ENCODE peak calls at places on chromosomes 2 and 18, in six cellular contexts. One of them, this sample, is unnamed.

GRCh38 chr2:219289195-219289536 is 10.0 kb downstream of the DNAJB2 start:
- DNase-seq in choroid plexus epithelial cell: no peak
- DNase-seq in T-helper 2 cell: no peak
- DNase-seq in activated naive CD8-positive, alpha-beta T cell treated with anti-CD3 and anti-CD28 coated beads, Interleukin-2, amount 50 U/mL, for 24 hours: no peak
- DNase-seq in HEK293T: no peak
- DNase-seq in RWPE1: no peak
- DNase-seq in this sample: no peak

GRCh38 chr2:73839653-73840411 is 11.1 kb downstream of the STAMBP start:
- DNase-seq in choroid plexus epithelial cell: no peak
- DNase-seq in T-helper 2 cell: no peak
- DNase-seq in activated naive CD8-positive, alpha-beta T cell treated with anti-CD3 and anti-CD28 coated beads, Interleukin-2, amount 50 U/mL, for 24 hours: no peak
- DNase-seq in HEK293T: no peak
- DNase-seq in RWPE1: no peak
- DNase-seq in this sample: no peak

GRCh38 chr2:109236147-109236546 is 107.1 kb downstream of the SH3RF3 start:
- DNase-seq in choroid plexus epithelial cell: no peak
- DNase-seq in T-helper 2 cell: no peak
- DNase-seq in activated naive CD8-positive, alpha-beta T cell treated with anti-CD3 and anti-CD28 coated beads, Interleukin-2, amount 50 U/mL, for 24 hours: no peak
- DNase-seq in HEK293T: no peak
- DNase-seq in RWPE1: no peak
- DNase-seq in this sample: no peak

GRCh38 chr2:46299365-46300263 is 2.4 kb downstream of the EPAS1 start:
- DNase-seq in choroid plexus epithelial cell: peak
- DNase-seq in T-helper 2 cell: no peak
- DNase-seq in activated naive CD8-positive, alpha-beta T cell treated with anti-CD3 and anti-CD28 coated beads, Interleukin-2, amount 50 U/mL, for 24 hours: no peak
- DNase-seq in HEK293T: peak
- DNase-seq in RWPE1: peak
- DNase-seq in this sample: no peak

GRCh38 chr2:165909466-165909865 is 44.1 kb downstream of the TTC21B start:
- DNase-seq in choroid plexus epithelial cell: no peak
- DNase-seq in T-helper 2 cell: no peak
- DNase-seq in activated naive CD8-positive, alpha-beta T cell treated with anti-CD3 and anti-CD28 coated beads, Interleukin-2, amount 50 U/mL, for 24 hours: no peak
- DNase-seq in HEK293T: no peak
- DNase-seq in RWPE1: no peak
- DNase-seq in this sample: no peak

GRCh38 chr2:222621893-222622292 is 34.0 kb downstream of the FARSB start:
- DNase-seq in choroid plexus epithelial cell: no peak
- DNase-seq in T-helper 2 cell: no peak
- DNase-seq in activated naive CD8-positive, alpha-beta T cell treated with anti-CD3 and anti-CD28 coated beads, Interleukin-2, amount 50 U/mL, for 24 hours: no peak
- DNase-seq in HEK293T: no peak
- DNase-seq in RWPE1: no peak
- DNase-seq in this sample: no peak

GRCh38 chr2:151878655-151879563 is 50.7 kb upstream of the ARL5A start:
- DNase-seq in choroid plexus epithelial cell: peak
- DNase-seq in T-helper 2 cell: no peak
- DNase-seq in activated naive CD8-positive, alpha-beta T cell treated with anti-CD3 and anti-CD28 coated beads, Interleukin-2, amount 50 U/mL, for 24 hours: no peak
- DNase-seq in HEK293T: no peak
- DNase-seq in RWPE1: no peak
- DNase-seq in this sample: no peak

GRCh38 chr18:74219056-74219455 is 70.7 kb downstream of the TIMM21 start:
- DNase-seq in choroid plexus epithelial cell: peak
- DNase-seq in T-helper 2 cell: no peak
- DNase-seq in activated naive CD8-positive, alpha-beta T cell treated with anti-CD3 and anti-CD28 coated beads, Interleukin-2, amount 50 U/mL, for 24 hours: no peak
- DNase-seq in HEK293T: no peak
- DNase-seq in RWPE1: peak
- DNase-seq in this sample: no peak

GRCh38 chr2:216064014-216064630 is 17.5 kb downstream of the PECR start:
- DNase-seq in choroid plexus epithelial cell: peak
- DNase-seq in T-helper 2 cell: no peak
- DNase-seq in activated naive CD8-positive, alpha-beta T cell treated with anti-CD3 and anti-CD28 coated beads, Interleukin-2, amount 50 U/mL, for 24 hours: no peak
- DNase-seq in HEK293T: no peak
- DNase-seq in RWPE1: no peak
- DNase-seq in this sample: no peak

GRCh38 chr2:96267159-96267971 is 1.3 kb downstream of the CIAO1 start:
- DNase-seq in choroid plexus epithelial cell: peak
- DNase-seq in T-helper 2 cell: no peak
- DNase-seq in activated naive CD8-positive, alpha-beta T cell treated with anti-CD3 and anti-CD28 coated beads, Interleukin-2, amount 50 U/mL, for 24 hours: peak
- DNase-seq in HEK293T: peak
- DNase-seq in RWPE1: peak
- DNase-seq in this sample: no peak

GRCh38 chr2:173076557-173077345 is 1.1 kb downstream of the MAP3K20 start:
- DNase-seq in choroid plexus epithelial cell: peak
- DNase-seq in T-helper 2 cell: no peak
- DNase-seq in activated naive CD8-positive, alpha-beta T cell treated with anti-CD3 and anti-CD28 coated beads, Interleukin-2, amount 50 U/mL, for 24 hours: peak
- DNase-seq in HEK293T: peak
- DNase-seq in RWPE1: peak
- DNase-seq in this sample: peak

GRCh38 chr2:60064687-60065361 is 488.6 kb downstream of the BCL11A start:
- DNase-seq in choroid plexus epithelial cell: no peak
- DNase-seq in T-helper 2 cell: no peak
- DNase-seq in activated naive CD8-positive, alpha-beta T cell treated with anti-CD3 and anti-CD28 coated beads, Interleukin-2, amount 50 U/mL, for 24 hours: no peak
- DNase-seq in HEK293T: no peak
- DNase-seq in RWPE1: no peak
- DNase-seq in this sample: no peak

GRCh38 chr18:48893061-48893558 is 57.7 kb downstream of the SMAD7 start:
- DNase-seq in choroid plexus epithelial cell: no peak
- DNase-seq in T-helper 2 cell: no peak
- DNase-seq in activated naive CD8-positive, alpha-beta T cell treated with anti-CD3 and anti-CD28 coated beads, Interleukin-2, amount 50 U/mL, for 24 hours: no peak
- DNase-seq in HEK293T: no peak
- DNase-seq in RWPE1: no peak
- DNase-seq in this sample: no peak

GRCh38 chr2:57943271-57943670 is 103.3 kb upstream of the VRK2 start:
- DNase-seq in choroid plexus epithelial cell: peak
- DNase-seq in T-helper 2 cell: no peak
- DNase-seq in activated naive CD8-positive, alpha-beta T cell treated with anti-CD3 and anti-CD28 coated beads, Interleukin-2, amount 50 U/mL, for 24 hours: no peak
- DNase-seq in HEK293T: no peak
- DNase-seq in RWPE1: no peak
- DNase-seq in this sample: no peak

GRCh38 chr2:216590780-216591179 is 42.4 kb upstream of the IGFBP2 start:
- DNase-seq in choroid plexus epithelial cell: peak
- DNase-seq in T-helper 2 cell: no peak
- DNase-seq in activated naive CD8-positive, alpha-beta T cell treated with anti-CD3 and anti-CD28 coated beads, Interleukin-2, amount 50 U/mL, for 24 hours: no peak
- DNase-seq in HEK293T: peak
- DNase-seq in RWPE1: no peak
- DNase-seq in this sample: no peak

GRCh38 chr2:10326707-10327594 is 24.2 kb downstream of the HPCAL1 start:
- DNase-seq in choroid plexus epithelial cell: no peak
- DNase-seq in T-helper 2 cell: no peak
- DNase-seq in activated naive CD8-positive, alpha-beta T cell treated with anti-CD3 and anti-CD28 coated beads, Interleukin-2, amount 50 U/mL, for 24 hours: no peak
- DNase-seq in HEK293T: no peak
- DNase-seq in RWPE1: no peak
- DNase-seq in this sample: no peak

GRCh38 chr2:129829577-129829976 is 149.9 kb upstream of the RAB6C start:
- DNase-seq in choroid plexus epithelial cell: no peak
- DNase-seq in T-helper 2 cell: no peak
- DNase-seq in activated naive CD8-positive, alpha-beta T cell treated with anti-CD3 and anti-CD28 coated beads, Interleukin-2, amount 50 U/mL, for 24 hours: no peak
- DNase-seq in HEK293T: no peak
- DNase-seq in RWPE1: no peak
- DNase-seq in this sample: no peak

GRCh38 chr2:101139495-101139894 is 11.7 kb downstream of the TBC1D8 start:
- DNase-seq in choroid plexus epithelial cell: no peak
- DNase-seq in T-helper 2 cell: no peak
- DNase-seq in activated naive CD8-positive, alpha-beta T cell treated with anti-CD3 and anti-CD28 coated beads, Interleukin-2, amount 50 U/mL, for 24 hours: no peak
- DNase-seq in HEK293T: no peak
- DNase-seq in RWPE1: no peak
- DNase-seq in this sample: no peak

GRCh38 chr2:120397362-120397811 is 51.5 kb downstream of the INHBB start:
- DNase-seq in choroid plexus epithelial cell: no peak
- DNase-seq in T-helper 2 cell: no peak
- DNase-seq in activated naive CD8-positive, alpha-beta T cell treated with anti-CD3 and anti-CD28 coated beads, Interleukin-2, amount 50 U/mL, for 24 hours: no peak
- DNase-seq in HEK293T: no peak
- DNase-seq in RWPE1: peak
- DNase-seq in this sample: no peak

GRCh38 chr2:216960926-216961325 is 101.1 kb upstream of the TNP1 start:
- DNase-seq in choroid plexus epithelial cell: no peak
- DNase-seq in T-helper 2 cell: no peak
- DNase-seq in activated naive CD8-positive, alpha-beta T cell treated with anti-CD3 and anti-CD28 coated beads, Interleukin-2, amount 50 U/mL, for 24 hours: no peak
- DNase-seq in HEK293T: no peak
- DNase-seq in RWPE1: no peak
- DNase-seq in this sample: no peak

GRCh38 chr2:237465515-237466227 is 21.4 kb upstream of the MLPH start:
- DNase-seq in choroid plexus epithelial cell: peak
- DNase-seq in T-helper 2 cell: no peak
- DNase-seq in activated naive CD8-positive, alpha-beta T cell treated with anti-CD3 and anti-CD28 coated beads, Interleukin-2, amount 50 U/mL, for 24 hours: no peak
- DNase-seq in HEK293T: no peak
- DNase-seq in RWPE1: peak
- DNase-seq in this sample: no peak

GRCh38 chr2:158589303-158589702 is 132.6 kb downstream of the PKP4 start:
- DNase-seq in choroid plexus epithelial cell: no peak
- DNase-seq in T-helper 2 cell: no peak
- DNase-seq in activated naive CD8-positive, alpha-beta T cell treated with anti-CD3 and anti-CD28 coated beads, Interleukin-2, amount 50 U/mL, for 24 hours: no peak
- DNase-seq in HEK293T: no peak
- DNase-seq in RWPE1: no peak
- DNase-seq in this sample: no peak

GRCh38 chr2:241534701-241535375 is 23.7 kb upstream of the BOK start:
- DNase-seq in choroid plexus epithelial cell: no peak
- DNase-seq in T-helper 2 cell: no peak
- DNase-seq in activated naive CD8-positive, alpha-beta T cell treated with anti-CD3 and anti-CD28 coated beads, Interleukin-2, amount 50 U/mL, for 24 hours: no peak
- DNase-seq in HEK293T: no peak
- DNase-seq in RWPE1: no peak
- DNase-seq in this sample: no peak

GRCh38 chr2:84959045-84959493 is 11.9 kb upstream of the KCMF1 start:
- DNase-seq in choroid plexus epithelial cell: peak
- DNase-seq in T-helper 2 cell: no peak
- DNase-seq in activated naive CD8-positive, alpha-beta T cell treated with anti-CD3 and anti-CD28 coated beads, Interleukin-2, amount 50 U/mL, for 24 hours: no peak
- DNase-seq in HEK293T: no peak
- DNase-seq in RWPE1: peak
- DNase-seq in this sample: no peak

GRCh38 chr2:239106314-239106908 is 258.5 kb downstream of the TWIST2 start:
- DNase-seq in choroid plexus epithelial cell: peak
- DNase-seq in T-helper 2 cell: no peak
- DNase-seq in activated naive CD8-positive, alpha-beta T cell treated with anti-CD3 and anti-CD28 coated beads, Interleukin-2, amount 50 U/mL, for 24 hours: peak
- DNase-seq in HEK293T: peak
- DNase-seq in RWPE1: peak
- DNase-seq in this sample: no peak

GRCh38 chr2:190722825-190723224 is 73.9 kb downstream of the NAB1 start:
- DNase-seq in choroid plexus epithelial cell: no peak
- DNase-seq in T-helper 2 cell: no peak
- DNase-seq in activated naive CD8-positive, alpha-beta T cell treated with anti-CD3 and anti-CD28 coated beads, Interleukin-2, amount 50 U/mL, for 24 hours: no peak
- DNase-seq in HEK293T: no peak
- DNase-seq in RWPE1: no peak
- DNase-seq in this sample: no peak

GRCh38 chr18:45889419-45890059 is 64.1 kb downstream of the SIGLEC15 start:
- DNase-seq in choroid plexus epithelial cell: no peak
- DNase-seq in T-helper 2 cell: no peak
- DNase-seq in activated naive CD8-positive, alpha-beta T cell treated with anti-CD3 and anti-CD28 coated beads, Interleukin-2, amount 50 U/mL, for 24 hours: no peak
- DNase-seq in HEK293T: no peak
- DNase-seq in RWPE1: no peak
- DNase-seq in this sample: no peak

GRCh38 chr2:63814114-63814513 is 27.6 kb upstream of the UGP2 start:
- DNase-seq in choroid plexus epithelial cell: no peak
- DNase-seq in T-helper 2 cell: no peak
- DNase-seq in activated naive CD8-positive, alpha-beta T cell treated with anti-CD3 and anti-CD28 coated beads, Interleukin-2, amount 50 U/mL, for 24 hours: no peak
- DNase-seq in HEK293T: no peak
- DNase-seq in RWPE1: no peak
- DNase-seq in this sample: no peak

GRCh38 chr2:74481961-74482800 is 617 bp downstream of the CCDC142 start:
- DNase-seq in choroid plexus epithelial cell: no peak
- DNase-seq in T-helper 2 cell: no peak
- DNase-seq in activated naive CD8-positive, alpha-beta T cell treated with anti-CD3 and anti-CD28 coated beads, Interleukin-2, amount 50 U/mL, for 24 hours: peak
- DNase-seq in HEK293T: peak
- DNase-seq in RWPE1: peak
- DNase-seq in this sample: no peak

GRCh38 chr18:41370740-41371623 is 584.1 kb upstream of the PIK3C3 start:
- DNase-seq in choroid plexus epithelial cell: no peak
- DNase-seq in T-helper 2 cell: no peak
- DNase-seq in activated naive CD8-positive, alpha-beta T cell treated with anti-CD3 and anti-CD28 coated beads, Interleukin-2, amount 50 U/mL, for 24 hours: no peak
- DNase-seq in HEK293T: no peak
- DNase-seq in RWPE1: no peak
- DNase-seq in this sample: no peak

GRCh38 chr2:177724398-177725287 is 332.1 kb downstream of the AGPS start:
- DNase-seq in choroid plexus epithelial cell: peak
- DNase-seq in T-helper 2 cell: no peak
- DNase-seq in activated naive CD8-positive, alpha-beta T cell treated with anti-CD3 and anti-CD28 coated beads, Interleukin-2, amount 50 U/mL, for 24 hours: peak
- DNase-seq in HEK293T: peak
- DNase-seq in RWPE1: peak
- DNase-seq in this sample: no peak

GRCh38 chr2:201135396-201135795 is 19.4 kb downstream of the CFLAR start:
- DNase-seq in choroid plexus epithelial cell: no peak
- DNase-seq in T-helper 2 cell: no peak
- DNase-seq in activated naive CD8-positive, alpha-beta T cell treated with anti-CD3 and anti-CD28 coated beads, Interleukin-2, amount 50 U/mL, for 24 hours: no peak
- DNase-seq in HEK293T: no peak
- DNase-seq in RWPE1: no peak
- DNase-seq in this sample: no peak

GRCh38 chr18:13973061-13973460 is 57.7 kb upstream of the MC2R start:
- DNase-seq in choroid plexus epithelial cell: no peak
- DNase-seq in T-helper 2 cell: no peak
- DNase-seq in activated naive CD8-positive, alpha-beta T cell treated with anti-CD3 and anti-CD28 coated beads, Interleukin-2, amount 50 U/mL, for 24 hours: no peak
- DNase-seq in HEK293T: no peak
- DNase-seq in RWPE1: no peak
- DNase-seq in this sample: no peak

GRCh38 chr2:64059270-64059669 is 40.0 kb upstream of the VPS54 start:
- DNase-seq in choroid plexus epithelial cell: no peak
- DNase-seq in T-helper 2 cell: no peak
- DNase-seq in activated naive CD8-positive, alpha-beta T cell treated with anti-CD3 and anti-CD28 coated beads, Interleukin-2, amount 50 U/mL, for 24 hours: no peak
- DNase-seq in HEK293T: no peak
- DNase-seq in RWPE1: no peak
- DNase-seq in this sample: no peak

This sample was measured in brain pericyte.